ENCODE peak calls at places on chromosomes 11 and 22, in seven cellular contexts. V, Z, N, Q, W, D and E are unnamed samples.

GRCh38 chr11:121047926-121048325 is 24.0 kb downstream of the TBCEL start:
- DNase-seq in V (no peak), Z (no peak), N (no peak), Q (no peak), W (no peak), D (no peak), E (no peak)

GRCh38 chr11:66020212-66020611 is 6.1 kb downstream of the CATSPER1 start:
- DNase-seq in V (no peak), Z (no peak), N (no peak), Q (no peak), W (no peak), D (no peak), E (no peak)

GRCh38 chr11:3674189-3674588 is 3.0 kb upstream of the CHRNA10 start:
- DNase-seq in V (no peak), Z (no peak), N (no peak), Q (peak), W (no peak), D (no peak), E (no peak)

GRCh38 chr11:107538821-107539220 is 26.7 kb downstream of the ALKBH8 start:
- DNase-seq in V (no peak), Z (no peak), N (no peak), Q (no peak), W (no peak), D (no peak), E (no peak)

GRCh38 chr22:17117400-17117799 is 3.8 kb downstream of the TMEM121B start:
- DNase-seq in V (no peak), Z (no peak), N (no peak), Q (no peak), W (no peak), D (no peak), E (no peak)

GRCh38 chr22:33842421-33843094 is 77.7 kb downstream of the LARGE1 start:
- DNase-seq in V (no peak), Z (no peak), N (no peak), Q (no peak), W (no peak), D (no peak), E (no peak)

GRCh38 chr11:68686486-68686885 is 2.1 kb downstream of the GAL start:
- DNase-seq in V (no peak), Z (no peak), N (no peak), Q (no peak), W (peak), D (no peak), E (no peak)

GRCh38 chr11:3353066-3353465 is 25.9 kb downstream of the ZNF195 start:
- DNase-seq in V (no peak), Z (no peak), N (no peak), Q (no peak), W (no peak), D (no peak), E (no peak)

GRCh38 chr11:42175203-42175602 is 715.8 kb upstream of the LRRC4C start:
- DNase-seq in V (no peak), Z (peak), N (no peak), Q (no peak), W (no peak), D (no peak), E (no peak)

GRCh38 chr22:36493690-36494110 is 12.3 kb upstream of the TXN2 start:
- DNase-seq in V (no peak), Z (no peak), N (peak), Q (no peak), W (no peak), D (peak), E (no peak)

GRCh38 chr22:39526736-39527171 is 5.8 kb downstream of the RPS19BP1 start:
- DNase-seq in V (no peak), Z (no peak), N (no peak), Q (peak), W (no peak), D (no peak), E (no peak)

GRCh38 chr11:2328656-2329354 is 27.0 kb downstream of the TSPAN32 start:
- DNase-seq in V (no peak), Z (no peak), N (no peak), Q (no peak), W (no peak), D (no peak), E (no peak)

GRCh38 chr11:1916986-1917522 is 2.4 kb upstream of the TNNT3 start:
- DNase-seq in V (no peak), Z (no peak), N (no peak), Q (no peak), W (no peak), D (no peak), E (no peak)

GRCh38 chr11:63680842-63681207 is 475 bp upstream of the RTN3 start:
- DNase-seq in V (no peak), Z (no peak), N (no peak), Q (peak), W (no peak), D (no peak), E (no peak)

GRCh38 chr22:37884420-37884819 is 21.7 kb upstream of the MICALL1 start:
- DNase-seq in V (no peak), Z (no peak), N (no peak), Q (no peak), W (peak), D (no peak), E (no peak)

GRCh38 chr11:7306900-7307299 is 55.2 kb downstream of the SYT9 start:
- DNase-seq in V (no peak), Z (no peak), N (no peak), Q (no peak), W (no peak), D (no peak), E (no peak)

GRCh38 chr22:37745548-37746365 is 48.9 kb downstream of the TRIOBP start:
- DNase-seq in V (peak), Z (peak), N (peak), Q (peak), W (peak), D (peak), E (peak)

GRCh38 chr11:125591659-125592304 is 870 bp upstream of the STT3A start:
- DNase-seq in V (no peak), Z (no peak), N (peak), Q (no peak), W (peak), D (peak), E (peak)

GRCh38 chr11:1830119-1830499 is 4.7 kb upstream of the SYT8 start:
- DNase-seq in V (no peak), Z (peak), N (no peak), Q (no peak), W (no peak), D (no peak), E (peak)

GRCh38 chr11:114233755-114234154 is 62.4 kb upstream of the NNMT start:
- DNase-seq in V (no peak), Z (peak), N (no peak), Q (no peak), W (no peak), D (no peak), E (no peak)

DNA sequence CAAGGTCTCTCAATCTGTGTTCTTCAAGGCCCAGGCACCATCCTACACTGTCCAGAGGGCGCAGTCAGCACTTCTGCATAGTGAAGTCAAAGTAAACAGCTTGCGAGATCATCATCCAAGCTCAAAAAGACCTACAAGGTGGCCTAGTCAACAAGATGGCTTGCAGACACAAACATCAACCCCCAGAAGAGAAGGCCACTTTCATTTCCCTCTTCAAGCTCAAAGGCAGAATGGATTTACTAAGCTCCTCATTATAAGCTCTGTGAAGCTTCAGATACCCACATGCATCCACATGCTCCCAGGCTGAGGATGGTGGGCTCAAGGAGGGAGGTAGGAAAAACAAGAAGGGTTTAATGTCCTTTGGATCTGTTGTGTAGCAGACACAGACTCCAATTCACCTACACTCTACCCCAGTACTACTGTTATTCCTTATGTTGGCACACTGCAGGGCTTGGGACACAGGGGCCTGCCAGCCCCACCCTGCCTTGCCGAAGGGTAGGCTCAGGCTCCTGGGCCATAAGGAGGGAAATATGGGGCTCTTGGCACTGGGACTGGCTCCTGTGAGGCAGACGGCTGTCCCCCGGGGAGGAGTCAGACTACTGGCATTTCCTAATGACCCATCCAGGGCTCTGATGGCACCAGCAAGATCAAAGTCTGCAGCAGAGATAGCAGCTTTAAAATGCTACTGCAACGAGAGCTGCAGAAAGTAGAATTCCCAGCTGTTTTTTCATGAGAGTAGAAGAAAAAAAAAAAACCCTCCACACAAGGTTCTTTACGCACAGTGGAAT is 42.0 kb upstream of the CYP2D6 start:
- DNase-seq in V (no peak), Z (peak), N (no peak), Q (no peak), W (no peak), D (no peak), E (no peak)
- H3K27ac ChIP-seq in V (no peak), Z (no peak), N (no peak), Q (no peak), W (no peak), D (no peak), E (no peak)

GRCh38 chr22:49282596-49282995 is 545.1 kb downstream of the BRD1 start:
- DNase-seq in V (no peak), Z (no peak), N (no peak), Q (no peak), W (peak), D (no peak), E (no peak)

GRCh38 chr22:49276567-49276966 is 551.1 kb downstream of the BRD1 start:
- DNase-seq in V (no peak), Z (no peak), N (no peak), Q (no peak), W (no peak), D (no peak), E (no peak)

GRCh38 chr22:49274754-49275380 is 552.8 kb downstream of the BRD1 start:
- DNase-seq in V (no peak), Z (no peak), N (no peak), Q (no peak), W (no peak), D (no peak), E (no peak)

GRCh38 chr22:49281467-49282340 is 546.0 kb downstream of the BRD1 start:
- DNase-seq in V (no peak), Z (no peak), N (no peak), Q (no peak), W (no peak), D (no peak), E (no peak)

DNA sequence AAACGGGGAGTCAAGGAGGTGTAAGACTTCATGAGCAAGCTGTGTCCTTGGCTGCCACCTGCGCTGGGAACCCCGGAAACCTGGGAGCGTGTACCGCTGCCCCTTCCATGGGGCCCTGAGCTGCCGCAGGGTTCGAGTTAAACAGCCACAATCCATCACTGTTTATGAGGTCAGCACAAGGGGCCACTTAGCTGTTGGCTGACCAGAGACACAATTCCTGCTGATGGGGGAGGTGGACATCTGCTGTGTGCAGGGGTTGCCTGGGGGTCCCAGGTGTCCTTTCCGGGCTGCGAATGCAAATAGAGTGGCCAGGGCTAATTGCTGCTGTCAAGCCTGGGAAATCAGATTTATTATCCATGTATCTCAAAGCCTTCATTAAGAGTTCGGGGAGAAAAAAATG is 549.3 kb downstream of the BRD1 start:
- DNase-seq in V (no peak), Z (no peak), N (no peak), Q (no peak), W (no peak), D (no peak), E (no peak)
- H3K4me3 ChIP-seq in V (no peak), Z (no peak), N (no peak), Q (no peak), W (no peak), D (no peak), E (no peak)

DNA sequence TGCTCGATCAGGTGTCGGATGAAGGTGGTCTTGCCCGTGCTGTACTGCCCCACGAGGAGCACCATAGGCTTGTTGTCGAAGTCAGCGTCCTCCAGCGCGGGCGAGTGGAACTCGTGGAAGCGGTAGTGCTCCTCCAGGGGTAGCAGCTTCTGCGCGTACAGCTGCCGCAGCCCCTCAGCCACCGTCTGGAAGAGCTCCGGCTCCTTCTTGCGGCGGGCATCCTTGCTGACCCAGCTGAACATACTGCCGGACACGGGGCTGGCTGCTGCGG is 263 bp downstream of the EHD1 start:
- DNase-seq in V (no peak), Z (no peak), N (no peak), Q (no peak), W (no peak), D (no peak), E (no peak)
- H3K27ac ChIP-seq in V (peak), Z (peak), N (peak), Q (peak), W (peak), D (peak), E (peak)

GRCh38 chr11:129190087-129190486 is 2.0 kb downstream of the ARHGAP32 start:
- DNase-seq in V (no peak), Z (peak), N (no peak), Q (peak), W (no peak), D (no peak), E (no peak)

GRCh38 chr11:129192150-129192549 is at the start of gene ARHGAP32:
- DNase-seq in V (no peak), Z (no peak), N (no peak), Q (peak), W (no peak), D (no peak), E (no peak)

GRCh38 chr11:129191649-129192048 is 476 bp downstream of the ARHGAP32 start:
- DNase-seq in V (no peak), Z (no peak), N (no peak), Q (peak), W (no peak), D (no peak), E (no peak)

GRCh38 chr11:129184581-129184980 is 7.5 kb downstream of the ARHGAP32 start:
- DNase-seq in V (no peak), Z (no peak), N (no peak), Q (no peak), W (no peak), D (no peak), E (no peak)

DNA sequence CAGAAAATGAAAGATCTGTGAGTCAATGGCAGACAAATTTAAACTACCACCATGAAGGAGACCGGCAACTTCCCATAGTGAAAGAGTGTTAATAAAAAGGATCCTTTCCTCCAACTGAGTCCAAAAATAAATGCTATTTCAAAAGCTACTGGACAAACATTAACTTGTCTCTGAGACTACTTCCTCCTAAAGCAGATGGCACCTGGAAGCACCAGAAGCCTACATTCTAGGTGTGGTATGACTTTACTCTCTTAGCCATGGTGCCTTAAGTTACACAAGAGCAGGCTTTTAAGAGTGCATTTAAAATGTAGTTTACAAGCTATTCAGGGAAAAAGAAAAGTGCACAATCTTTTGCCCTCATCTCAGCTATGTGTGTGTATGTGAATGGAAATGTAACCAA is 2.5 kb downstream of the ARHGAP32 start:
- DNase-seq in V (no peak), Z (no peak), N (no peak), Q (peak), W (no peak), D (no peak), E (no peak)
- H3K4me3 ChIP-seq in V (no peak), Z (no peak), N (no peak), Q (peak), W (no peak), D (no peak), E (no peak)

DNA sequence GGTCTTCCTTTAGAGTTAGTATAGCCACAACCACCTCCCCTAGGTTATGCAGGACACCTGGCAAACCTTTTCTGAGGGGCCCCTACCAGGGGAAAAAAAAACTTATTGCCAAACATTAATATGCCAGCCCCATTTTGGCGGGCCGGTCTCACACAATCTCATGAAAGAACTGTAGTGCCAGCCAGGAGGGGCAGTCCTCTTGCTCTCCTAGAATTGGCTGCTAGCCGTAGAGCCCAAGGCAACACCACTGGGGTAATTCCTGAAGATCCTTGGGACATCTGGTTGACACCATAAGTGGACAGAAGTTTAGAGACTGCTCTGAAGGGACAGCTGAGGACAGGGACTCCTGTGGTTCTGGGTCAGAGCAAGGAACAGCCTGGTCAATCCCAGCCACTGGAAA is 24.2 kb downstream of the NAV2 start:
- DNase-seq in V (no peak), Z (no peak), N (no peak), Q (no peak), W (no peak), D (no peak), E (no peak)
- H3K27ac ChIP-seq in V (peak), Z (no peak), N (peak), Q (no peak), W (peak), D (no peak), E (no peak)

GRCh38 chr11:105153392-105153791 is 13.8 kb upstream of the CARD18 start:
- DNase-seq in V (no peak), Z (no peak), N (no peak), Q (no peak), W (no peak), D (no peak), E (no peak)

GRCh38 chr11:105155679-105156078 is 16.1 kb upstream of the CARD18 start:
- DNase-seq in V (no peak), Z (no peak), N (no peak), Q (no peak), W (no peak), D (no peak), E (no peak)

GRCh38 chr11:105152556-105152955 is 13.0 kb upstream of the CARD18 start:
- DNase-seq in V (no peak), Z (no peak), N (no peak), Q (no peak), W (no peak), D (no peak), E (no peak)

GRCh38 chr11:105149477-105149876 is 9.9 kb upstream of the CARD18 start:
- DNase-seq in V (no peak), Z (no peak), N (no peak), Q (no peak), W (no peak), D (no peak), E (no peak)

GRCh38 chr11:105151936-105152554 is 12.5 kb upstream of the CARD18 start:
- DNase-seq in V (no peak), Z (peak), N (no peak), Q (no peak), W (no peak), D (no peak), E (no peak)
- H3K4me3 ChIP-seq in V (no peak), Z (no peak), N (no peak), Q (no peak), W (no peak), D (no peak), E (no peak)

GRCh38 chr11:57802411-57802810 is 40.8 kb downstream of the CTNND1 start:
- DNase-seq in V (no peak), Z (no peak), N (no peak), Q (no peak), W (no peak), D (no peak), E (no peak)
- H3K27ac ChIP-seq in V (no peak), Z (peak), N (no peak), Q (no peak), W (no peak), D (no peak), E (peak)

GRCh38 chr11:18727499-18728236 is 1.7 kb upstream of the IGSF22 start:
- DNase-seq in V (no peak), Z (peak), N (no peak), Q (no peak), W (no peak), D (no peak), E (peak)

GRCh38 chr11:18723991-18724390 is 2.0 kb downstream of the IGSF22 start:
- DNase-seq in V (no peak), Z (no peak), N (no peak), Q (no peak), W (no peak), D (no peak), E (no peak)

GRCh38 chr11:18728658-18729057 is 2.7 kb upstream of the IGSF22 start:
- DNase-seq in V (no peak), Z (no peak), N (no peak), Q (no peak), W (no peak), D (no peak), E (no peak)

GRCh38 chr11:18729426-18729825 is 3.4 kb upstream of the IGSF22 start:
- DNase-seq in V (no peak), Z (no peak), N (no peak), Q (no peak), W (no peak), D (no peak), E (no peak)

GRCh38 chr11:18726040-18726439 is at the start of gene IGSF22:
- DNase-seq in V (no peak), Z (no peak), N (no peak), Q (no peak), W (no peak), D (no peak), E (no peak)
- H3K4me3 ChIP-seq in V (no peak), Z (no peak), N (no peak), Q (no peak), W (no peak), D (no peak), E (no peak)

GRCh38 chr11:57657290-57658022 is at the start of gene CLP1:
- DNase-seq in V (peak), Z (peak), N (peak), Q (peak), W (peak), D (peak), E (peak)

GRCh38 chr11:57659669-57660068 is 2.1 kb downstream of the CLP1 start:
- DNase-seq in V (no peak), Z (no peak), N (no peak), Q (no peak), W (no peak), D (no peak), E (no peak)

GRCh38 chr11:57656936-57657289 is 649 bp upstream of the CLP1 start:
- DNase-seq in V (no peak), Z (no peak), N (no peak), Q (no peak), W (no peak), D (no peak), E (no peak)

GRCh38 chr11:57653162-57653561 is 3.5 kb upstream of the YPEL4 start:
- DNase-seq in V (no peak), Z (no peak), N (no peak), Q (no peak), W (no peak), D (no peak), E (no peak)

DNA sequence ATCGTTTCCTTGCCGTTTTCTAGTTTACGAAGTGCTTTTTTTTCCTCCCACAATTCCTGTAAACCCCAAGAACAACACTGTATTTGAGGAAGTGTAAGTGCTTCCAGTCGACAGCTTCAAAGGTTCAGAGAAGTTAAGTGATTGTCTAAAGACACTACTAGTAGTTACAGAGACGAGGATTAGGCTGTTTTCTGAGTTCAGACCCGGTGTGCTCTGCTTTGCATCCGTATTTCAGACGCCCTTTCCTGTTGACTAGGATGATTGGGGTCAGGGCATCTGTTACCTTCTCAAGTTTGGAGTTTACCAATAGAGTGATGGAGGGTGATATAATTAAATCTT is 430 bp downstream of the CLP1 start:
- DNase-seq in V (no peak), Z (no peak), N (no peak), Q (no peak), W (no peak), D (no peak), E (no peak)
- H3K27ac ChIP-seq in V (peak), Z (peak), N (peak), Q (peak), W (peak), D (peak), E (no peak)